ENCODE peak calls at places on chromosome 9, in six cellular contexts. One of them, this sample, is unnamed.

GRCh38 chr9:114343471-114344187 is 14.0 kb downstream of the ORM2 start:
- DNase-seq in neuronal stem cell: no peak
- DNase-seq in IMR-90: peak
- DNase-seq in H9: no peak
- DNase-seq in mesenchymal stem cell: peak
- DNase-seq in H1: no peak
- DNase-seq in this sample: peak

GRCh38 chr9:134634190-134634589 is 7.4 kb upstream of the COL5A1 start:
- DNase-seq in neuronal stem cell: no peak
- DNase-seq in IMR-90: no peak
- DNase-seq in H9: peak
- DNase-seq in mesenchymal stem cell: no peak
- DNase-seq in H1: no peak
- DNase-seq in this sample: no peak

GRCh38 chr9:10050016-10050415 is 562.8 kb downstream of the PTPRD start:
- DNase-seq in neuronal stem cell: no peak
- DNase-seq in IMR-90: peak
- DNase-seq in H9: no peak
- DNase-seq in mesenchymal stem cell: peak
- DNase-seq in H1: no peak
- DNase-seq in this sample: no peak

GRCh38 chr9:8895498-8896224 is 1096.1 kb upstream of the DMAC1 start:
- DNase-seq in neuronal stem cell: peak
- DNase-seq in IMR-90: peak
- DNase-seq in H9: no peak
- DNase-seq in mesenchymal stem cell: peak
- DNase-seq in H1: no peak
- DNase-seq in this sample: no peak

GRCh38 chr9:121322037-121322736 is 47.9 kb downstream of the STOM start:
- DNase-seq in neuronal stem cell: no peak
- DNase-seq in IMR-90: peak
- DNase-seq in H9: no peak
- DNase-seq in mesenchymal stem cell: peak
- DNase-seq in H1: no peak
- DNase-seq in this sample: no peak

GRCh38 chr9:114691046-114691955 is 9.3 kb upstream of the TEX48 start:
- DNase-seq in neuronal stem cell: no peak
- DNase-seq in IMR-90: peak
- DNase-seq in H9: no peak
- DNase-seq in mesenchymal stem cell: peak
- DNase-seq in H1: no peak
- DNase-seq in this sample: no peak

GRCh38 chr9:127569819-127570401 is 42.2 kb upstream of the STXBP1 start:
- DNase-seq in neuronal stem cell: no peak
- DNase-seq in IMR-90: peak
- DNase-seq in H9: no peak
- DNase-seq in mesenchymal stem cell: peak
- DNase-seq in H1: no peak
- DNase-seq in this sample: no peak

GRCh38 chr9:134669556-134669955 is 28.0 kb downstream of the COL5A1 start:
- DNase-seq in neuronal stem cell: no peak
- DNase-seq in IMR-90: no peak
- DNase-seq in H9: no peak
- DNase-seq in mesenchymal stem cell: peak
- DNase-seq in H1: no peak
- DNase-seq in this sample: no peak

GRCh38 chr9:107548298-107549142 is 59.0 kb upstream of the KLF4 start:
- DNase-seq in neuronal stem cell: no peak
- DNase-seq in IMR-90: peak
- DNase-seq in H9: no peak
- DNase-seq in mesenchymal stem cell: peak
- DNase-seq in H1: no peak
- DNase-seq in this sample: peak

GRCh38 chr9:93188426-93189368 is 4.8 kb downstream of the WNK2 start:
- DNase-seq in neuronal stem cell: no peak
- DNase-seq in IMR-90: no peak
- DNase-seq in H9: no peak
- DNase-seq in mesenchymal stem cell: no peak
- DNase-seq in H1: no peak
- DNase-seq in this sample: no peak

GRCh38 chr9:126626117-126627022 is 12.6 kb downstream of the LMX1B start:
- DNase-seq in neuronal stem cell: no peak
- DNase-seq in IMR-90: no peak
- DNase-seq in H9: peak
- DNase-seq in mesenchymal stem cell: peak
- DNase-seq in H1: no peak
- DNase-seq in this sample: no peak

GRCh38 chr9:90204128-90204838 is 438.3 kb downstream of the DIRAS2 start:
- DNase-seq in neuronal stem cell: no peak
- DNase-seq in IMR-90: no peak
- DNase-seq in H9: no peak
- DNase-seq in mesenchymal stem cell: no peak
- DNase-seq in H1: no peak
- DNase-seq in this sample: no peak

GRCh38 chr9:69577123-69577522 is 95.0 kb downstream of the APBA1 start:
- DNase-seq in neuronal stem cell: no peak
- DNase-seq in IMR-90: peak
- DNase-seq in H9: no peak
- DNase-seq in mesenchymal stem cell: no peak
- DNase-seq in H1: no peak
- DNase-seq in this sample: no peak

GRCh38 chr9:94889627-94890026 is 163.1 kb downstream of the AOPEP start:
- DNase-seq in neuronal stem cell: no peak
- DNase-seq in IMR-90: no peak
- DNase-seq in H9: no peak
- DNase-seq in mesenchymal stem cell: no peak
- DNase-seq in H1: no peak
- DNase-seq in this sample: no peak

GRCh38 chr9:124659099-124659659 is 111.9 kb downstream of the NR6A1 start:
- DNase-seq in neuronal stem cell: peak
- DNase-seq in IMR-90: peak
- DNase-seq in H9: peak
- DNase-seq in mesenchymal stem cell: peak
- DNase-seq in H1: peak
- DNase-seq in this sample: peak

GRCh38 chr9:130282000-130282700 is 16.6 kb downstream of the HMCN2 start:
- DNase-seq in neuronal stem cell: no peak
- DNase-seq in IMR-90: no peak
- DNase-seq in H9: no peak
- DNase-seq in mesenchymal stem cell: no peak
- DNase-seq in H1: no peak
- DNase-seq in this sample: no peak

GRCh38 chr9:86946712-86947145 is 577 bp downstream of the GAS1 start:
- DNase-seq in neuronal stem cell: no peak
- DNase-seq in IMR-90: no peak
- DNase-seq in H9: peak
- DNase-seq in mesenchymal stem cell: peak
- DNase-seq in H1: no peak
- DNase-seq in this sample: no peak

GRCh38 chr9:131873891-131874440 is 134.1 kb upstream of the RAPGEF1 start:
- DNase-seq in neuronal stem cell: no peak
- DNase-seq in IMR-90: no peak
- DNase-seq in H9: no peak
- DNase-seq in mesenchymal stem cell: no peak
- DNase-seq in H1: no peak
- DNase-seq in this sample: no peak

GRCh38 chr9:117392992-117393391 is 21.9 kb downstream of the ASTN2 start:
- DNase-seq in neuronal stem cell: no peak
- DNase-seq in IMR-90: no peak
- DNase-seq in H9: peak
- DNase-seq in mesenchymal stem cell: no peak
- DNase-seq in H1: no peak
- DNase-seq in this sample: no peak

GRCh38 chr9:117400131-117400530 is 14.7 kb downstream of the ASTN2 start:
- DNase-seq in neuronal stem cell: no peak
- DNase-seq in IMR-90: no peak
- DNase-seq in H9: no peak
- DNase-seq in mesenchymal stem cell: no peak
- DNase-seq in H1: no peak
- DNase-seq in this sample: no peak

GRCh38 chr9:117394655-117395054 is 20.2 kb downstream of the ASTN2 start:
- DNase-seq in neuronal stem cell: no peak
- DNase-seq in IMR-90: no peak
- DNase-seq in H9: no peak
- DNase-seq in mesenchymal stem cell: no peak
- DNase-seq in H1: no peak
- DNase-seq in this sample: no peak
- H4K91ac ChIP-seq in neuronal stem cell: no peak
- H4K91ac ChIP-seq in IMR-90: no peak
- H4K91ac ChIP-seq in H9: no peak
- H4K91ac ChIP-seq in mesenchymal stem cell: no peak
- H4K91ac ChIP-seq in H1: no peak
- H4K91ac ChIP-seq in this sample: no peak

DNA sequence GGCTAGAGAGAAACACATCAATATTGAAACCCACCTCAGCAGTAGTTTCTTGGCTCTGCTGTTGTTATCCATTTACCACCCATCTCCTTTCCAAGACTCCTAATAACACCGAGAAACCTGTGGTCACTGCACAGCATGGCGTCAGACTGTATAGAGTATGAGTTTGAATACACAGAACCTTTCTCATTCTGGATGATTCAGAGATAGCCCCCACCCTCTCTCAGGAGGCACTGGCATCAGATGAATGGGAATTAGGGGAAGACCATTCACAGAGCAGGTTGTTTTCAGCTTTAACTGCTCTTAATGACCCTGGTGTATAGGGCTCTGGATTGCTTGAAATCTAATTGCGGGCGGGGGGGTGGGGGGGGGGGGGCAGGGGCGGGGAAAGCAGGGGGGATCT is 86.7 kb downstream of the GPR21 start:
- DNase-seq in neuronal stem cell: peak
- DNase-seq in IMR-90: no peak
- DNase-seq in H9: no peak
- DNase-seq in mesenchymal stem cell: no peak
- DNase-seq in H1: no peak
- DNase-seq in this sample: no peak
- H4K91ac ChIP-seq in neuronal stem cell: no peak
- H4K91ac ChIP-seq in IMR-90: no peak
- H4K91ac ChIP-seq in H9: no peak
- H4K91ac ChIP-seq in mesenchymal stem cell: no peak
- H4K91ac ChIP-seq in H1: no peak
- H4K91ac ChIP-seq in this sample: no peak

GRCh38 chr9:91557352-91557751 is 133.7 kb upstream of the NFIL3 start:
- DNase-seq in neuronal stem cell: no peak
- DNase-seq in IMR-90: peak
- DNase-seq in H9: no peak
- DNase-seq in mesenchymal stem cell: no peak
- DNase-seq in H1: no peak
- DNase-seq in this sample: peak
- H4K91ac ChIP-seq in neuronal stem cell: no peak
- H4K91ac ChIP-seq in IMR-90: no peak
- H4K91ac ChIP-seq in H9: no peak
- H4K91ac ChIP-seq in mesenchymal stem cell: no peak
- H4K91ac ChIP-seq in H1: no peak
- H4K91ac ChIP-seq in this sample: no peak

DNA sequence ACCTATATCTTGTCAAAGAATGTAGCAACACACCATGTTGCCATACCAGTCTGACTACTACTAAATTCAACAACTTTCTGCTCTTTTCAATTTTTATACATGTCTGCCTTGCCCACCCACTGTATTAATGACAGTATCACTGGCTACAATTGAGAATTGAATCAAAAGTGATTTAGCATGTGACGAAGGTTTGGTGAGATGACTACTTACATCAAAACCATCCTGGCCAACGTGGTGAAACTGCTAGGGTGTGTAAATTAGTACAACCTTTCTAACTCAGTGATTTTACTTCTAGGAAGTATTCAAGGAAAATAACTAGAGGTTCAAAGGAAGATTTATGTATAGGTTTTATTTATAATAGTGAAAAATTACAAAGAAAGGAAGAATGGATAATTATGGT is 109.8 kb downstream of the UNC13B start:
- DNase-seq in neuronal stem cell: no peak
- DNase-seq in IMR-90: no peak
- DNase-seq in H9: no peak
- DNase-seq in mesenchymal stem cell: no peak
- DNase-seq in H1: no peak
- DNase-seq in this sample: peak
- H4K91ac ChIP-seq in neuronal stem cell: no peak
- H4K91ac ChIP-seq in IMR-90: no peak
- H4K91ac ChIP-seq in H9: no peak
- H4K91ac ChIP-seq in mesenchymal stem cell: no peak
- H4K91ac ChIP-seq in H1: no peak
- H4K91ac ChIP-seq in this sample: no peak

GRCh38 chr9:137752426-137752825 is 125.2 kb upstream of the CACNA1B start:
- DNase-seq in neuronal stem cell: no peak
- DNase-seq in IMR-90: no peak
- DNase-seq in H9: no peak
- DNase-seq in mesenchymal stem cell: no peak
- DNase-seq in H1: no peak
- DNase-seq in this sample: no peak
- H4K91ac ChIP-seq in neuronal stem cell: no peak
- H4K91ac ChIP-seq in IMR-90: no peak
- H4K91ac ChIP-seq in H9: no peak
- H4K91ac ChIP-seq in mesenchymal stem cell: no peak
- H4K91ac ChIP-seq in H1: no peak
- H4K91ac ChIP-seq in this sample: no peak

GRCh38 chr9:88056876-88057275 is 81.4 kb downstream of the SPATA31C2 start:
- DNase-seq in neuronal stem cell: no peak
- DNase-seq in IMR-90: peak
- DNase-seq in H9: no peak
- DNase-seq in mesenchymal stem cell: peak
- DNase-seq in H1: no peak
- DNase-seq in this sample: peak

GRCh38 chr9:88064554-88064953 is 73.7 kb downstream of the SPATA31C2 start:
- DNase-seq in neuronal stem cell: no peak
- DNase-seq in IMR-90: no peak
- DNase-seq in H9: no peak
- DNase-seq in mesenchymal stem cell: no peak
- DNase-seq in H1: no peak
- DNase-seq in this sample: no peak

GRCh38 chr9:88059469-88059868 is 78.8 kb downstream of the SPATA31C2 start:
- DNase-seq in neuronal stem cell: no peak
- DNase-seq in IMR-90: no peak
- DNase-seq in H9: no peak
- DNase-seq in mesenchymal stem cell: no peak
- DNase-seq in H1: no peak
- DNase-seq in this sample: peak

GRCh38 chr9:88065609-88066008 is 72.7 kb downstream of the SPATA31C2 start:
- DNase-seq in neuronal stem cell: no peak
- DNase-seq in IMR-90: no peak
- DNase-seq in H9: no peak
- DNase-seq in mesenchymal stem cell: no peak
- DNase-seq in H1: no peak
- DNase-seq in this sample: no peak

DNA sequence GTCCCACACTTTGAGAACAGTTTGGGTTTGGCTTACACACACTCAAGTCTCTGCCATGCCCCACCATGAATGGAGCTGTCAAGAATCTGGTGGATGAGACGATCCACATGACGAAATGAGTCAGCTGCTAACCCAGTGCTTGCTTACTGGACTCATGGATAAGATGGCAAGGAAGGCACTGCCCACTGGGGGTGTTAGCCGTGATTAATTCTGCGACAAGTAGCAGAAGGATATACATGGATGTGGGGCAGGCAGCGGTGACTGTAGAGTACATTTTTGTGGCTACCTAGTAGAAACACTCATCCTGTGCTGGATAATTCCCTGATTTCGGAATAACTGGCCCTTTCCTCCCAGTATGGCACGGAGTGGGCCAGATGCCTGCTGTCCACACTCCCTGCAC is 77.5 kb downstream of the SPATA31C2 start:
- DNase-seq in neuronal stem cell: no peak
- DNase-seq in IMR-90: no peak
- DNase-seq in H9: no peak
- DNase-seq in mesenchymal stem cell: no peak
- DNase-seq in H1: no peak
- DNase-seq in this sample: no peak
- H4K91ac ChIP-seq in neuronal stem cell: peak
- H4K91ac ChIP-seq in IMR-90: no peak
- H4K91ac ChIP-seq in H9: no peak
- H4K91ac ChIP-seq in mesenchymal stem cell: no peak
- H4K91ac ChIP-seq in H1: no peak
- H4K91ac ChIP-seq in this sample: no peak